ENCODE peak calls at places on chromosomes 2 and 18, in four cellular contexts. V is A549; K is cardiac muscle cell; M is effector memory CD4-positive, alpha-beta T cell. Z is an unnamed sample.

GRCh38 chr2:207230261-207231105 is 64.7 kb upstream of the KLF7 start:
- DNase-seq in K (peak; percentile 16), M (no peak), V (peak; percentile 35), Z (no peak)

GRCh38 chr18:555705-556402 is 24.3 kb upstream of the CETN1 start:
- DNase-seq in K (no peak), V (no peak), M (no peak), Z (no peak)

GRCh38 chr2:119440873-119441272 is 9.2 kb downstream of the TMEM37 start:
- DNase-seq in K (no peak), M (no peak), V (no peak), Z (no peak)

GRCh38 chr2:63053889-63054725 is 3.5 kb downstream of the OTX1 start:
- DNase-seq in V (no peak), M (no peak), K (peak; percentile 2), Z (no peak)

GRCh38 chr2:64049633-64050220 is 30.5 kb upstream of the VPS54 start:
- DNase-seq in K (peak; percentile 68), M (peak; percentile 15), V (peak; percentile 65), Z (no peak)

GRCh38 chr2:65403529-65403915 is 28.9 kb downstream of the SPRED2 start:
- DNase-seq in M (no peak), K (no peak), V (no peak), Z (no peak)

GRCh38 chr2:239460780-239461179 is 60.0 kb upstream of the HDAC4 start:
- DNase-seq in K (no peak), V (no peak), M (no peak), Z (no peak)

GRCh38 chr2:29443627-29444026 is 328.4 kb downstream of the CLIP4 start:
- DNase-seq in V (no peak), K (peak; percentile 59), M (no peak), Z (no peak)

GRCh38 chr2:53303012-53303578 is 464.5 kb upstream of the CHAC2 start:
- DNase-seq in K (no peak), V (no peak), M (no peak), Z (no peak)

GRCh38 chr2:219713110-219713509 is 85.7 kb downstream of the SLC4A3 start:
- DNase-seq in K (no peak), M (no peak), V (peak; percentile 64), Z (no peak)

DNA sequence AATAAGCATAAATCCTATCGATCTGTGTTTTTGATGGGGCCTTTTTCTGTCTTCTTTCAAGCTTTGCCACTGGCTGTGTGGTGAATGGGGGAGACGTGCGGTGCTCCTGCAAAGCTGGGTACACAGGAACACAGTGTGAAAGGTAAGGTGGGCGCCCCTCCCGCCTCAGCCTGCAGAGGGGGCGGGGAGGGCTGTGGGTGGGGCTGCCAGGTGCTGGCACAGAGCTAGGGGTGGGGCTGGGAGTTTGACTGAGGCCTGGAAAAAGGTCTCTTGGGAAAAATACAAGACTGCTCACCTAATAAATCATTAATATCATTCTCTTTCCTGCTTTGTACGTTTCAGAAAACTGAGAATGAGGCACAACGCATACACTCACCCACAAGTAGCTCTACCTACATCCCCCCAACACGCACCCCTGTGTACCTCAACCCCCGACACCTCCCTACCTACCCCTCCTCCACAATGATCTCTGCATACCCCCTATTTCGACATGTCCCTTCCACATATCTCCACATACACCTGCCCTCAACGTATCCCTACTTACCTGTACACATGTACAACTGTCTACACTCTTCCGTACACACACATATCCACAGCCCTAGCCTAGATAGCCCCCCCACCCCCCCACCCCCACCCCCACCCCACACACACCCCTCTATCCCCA is 129.7 kb upstream of the TTC39C start:
- DNase-seq in M (no peak), V (no peak), K (no peak), Z (no peak)
- H3K27ac ChIP-seq in M (no peak overlapping the region), V (no peak overlapping the region), K (no peak overlapping the region), Z (no peak overlapping the region)

GRCh38 chr2:46315103-46315890 is 18.1 kb downstream of the EPAS1 start:
- DNase-seq in V (peak; percentile 98), K (no peak), M (no peak), Z (peak; percentile 70)
- H3K4me3 ChIP-seq in V (peak overlapping the region; percentile 18), K (no peak overlapping the region), M (no peak overlapping the region), Z (peak overlapping the region; percentile 7)

DNA sequence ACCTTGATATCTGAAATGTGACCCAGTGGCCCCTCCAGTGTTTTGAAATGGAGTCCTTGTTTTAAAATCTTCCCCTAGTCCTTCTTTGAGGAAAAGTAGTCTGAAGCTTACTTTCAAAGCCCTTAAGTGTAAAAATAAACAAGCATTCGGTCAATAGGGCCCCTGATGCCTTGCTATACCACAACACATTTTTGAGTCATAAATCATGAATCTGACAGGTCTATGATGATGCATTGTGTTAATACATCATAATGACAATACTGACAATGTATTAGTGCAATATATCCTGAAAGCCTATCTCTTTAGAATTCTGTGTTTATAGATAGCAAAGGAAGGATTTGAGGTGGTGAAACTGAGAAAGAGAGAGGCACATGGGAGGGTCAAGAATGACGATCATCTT is 464.2 kb downstream of the MEIS1 start:
- DNase-seq in K (no peak), V (no peak), M (no peak), Z (no peak)
- H3K27ac ChIP-seq in K (no peak overlapping the region), V (no peak overlapping the region), M (no peak overlapping the region), Z (no peak overlapping the region)

GRCh38 chr2:202036601-202037037 is 3.0 kb downstream of the FZD7 start:
- DNase-seq in K (peak; percentile 72), M (no peak), V (no peak), Z (no peak)

GRCh38 chr2:202037086-202037485 is 3.4 kb downstream of the FZD7 start:
- DNase-seq in M (no peak), K (no peak), V (no peak), Z (no peak)

GRCh38 chr2:202034249-202035088 is 814 bp downstream of the FZD7 start:
- DNase-seq in K (peak; percentile 69), V (peak; percentile 52), M (no peak), Z (no peak)

GRCh38 chr2:202035089-202035940 is 1.7 kb downstream of the FZD7 start:
- DNase-seq in V (no peak), K (peak; percentile 75), M (no peak), Z (no peak)

GRCh38 chr2:202035941-202036372 is 2.3 kb downstream of the FZD7 start:
- DNase-seq in V (no peak), M (no peak), K (peak; percentile 17), Z (no peak)
- H3K4me3 ChIP-seq in V (no peak overlapping the region), M (no peak overlapping the region), K (peak overlapping the region; percentile 86), Z (peak overlapping the region; percentile 88)

GRCh38 chr2:231104115-231104713 is 20.6 kb downstream of the HTR2B start:
- DNase-seq in V (peak; percentile 55), K (peak; percentile 57), M (no peak), Z (peak; percentile 44)

GRCh38 chr2:231099918-231100317 is 24.9 kb downstream of the HTR2B start:
- DNase-seq in M (no peak), V (peak; percentile 10), K (peak; percentile 4), Z (no peak)

GRCh38 chr2:231100990-231101389 is 23.9 kb downstream of the HTR2B start:
- DNase-seq in M (no peak), K (no peak), V (no peak), Z (no peak)

DNA sequence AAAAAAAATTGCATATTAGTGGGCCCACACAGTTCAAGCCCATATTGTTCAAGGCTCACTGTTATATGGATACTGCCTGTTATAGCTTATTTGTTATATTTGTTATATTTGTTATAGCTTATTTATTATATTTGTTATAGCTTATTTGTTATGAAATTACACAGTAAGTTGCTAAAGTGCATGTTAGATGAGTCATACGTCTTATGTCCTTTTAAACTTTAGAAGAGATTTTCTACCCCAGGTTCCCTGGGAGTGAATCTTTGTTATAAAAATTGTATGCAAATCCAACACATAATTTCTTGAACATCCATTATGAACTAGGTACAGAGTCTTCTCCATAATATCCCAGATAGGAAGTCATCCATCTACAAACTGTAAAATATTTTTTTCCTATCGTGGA is 22.1 kb downstream of the HTR2B start:
- DNase-seq in V (no peak), M (no peak), K (no peak), Z (no peak)
- H3K27ac ChIP-seq in V (no peak overlapping the region), M (no peak overlapping the region), K (peak overlapping the region; percentile 46), Z (no peak overlapping the region)

GRCh38 chr2:50347355-50348044 is 684.4 kb downstream of the NRXN1 start:
- DNase-seq in K (peak; percentile 71), M (no peak), V (no peak), Z (no peak)
- H3K4me3 ChIP-seq in K (peak overlapping the region; percentile 55), M (no peak overlapping the region), V (no peak overlapping the region), Z (no peak overlapping the region)

GRCh38 chr2:170425291-170425751 is 247.4 kb downstream of the MYO3B start:
- DNase-seq in K (no peak), V (no peak), M (no peak), Z (no peak)
- H3K27ac ChIP-seq in K (no peak overlapping the region), V (no peak overlapping the region), M (no peak overlapping the region), Z (no peak overlapping the region)

GRCh38 chr2:44927979-44928659 is 13.4 kb upstream of the SIX3 start:
- DNase-seq in K (peak; percentile 41), V (no peak), M (no peak), Z (no peak)
- H3K4me3 ChIP-seq in K (peak overlapping the region; percentile 13), V (no peak overlapping the region), M (no peak overlapping the region), Z (no peak overlapping the region)